ENCODE peak calls at places on chromosomes 11 and 22, in ten cellular contexts. R is lower lobe of right lung; K is memory B cell; Q is sciatic nerve; N is lower leg skin; Y is GM12865; H is activated CD8-positive, alpha-beta T cell treated with anti-CD3 and anti-CD28 coated beads, Interleukin-2, amount 10 ng/mL, durations not matched to agents 7 days and 5 days; T is posterior cingulate gyrus; S is kidney; J is AG04450. D is an unnamed sample.

GRCh38 chr11:8225589-8226036 is 38.1 kb downstream of the LMO1 start:
- DNase-seq in R (peak), K (peak), Q (peak), N (peak), Y (peak), H (peak), T (peak), S (no peak), J (peak), D (peak)

GRCh38 chr11:7706377-7706776 is at the start of gene OVCH2:
- DNase-seq in R (no peak), K (no peak), Q (no peak), N (no peak), Y (no peak), H (no peak), T (no peak), S (no peak), J (no peak), D (no peak)

GRCh38 chr11:125625225-125625593 is 246 bp downstream of the CHEK1 start:
- DNase-seq in R (no peak), K (no peak), Q (no peak), N (no peak), Y (no peak), H (no peak), T (no peak), S (no peak), J (no peak), D (no peak)

GRCh38 chr11:31424652-31425051 is 55.0 kb downstream of the DNAJC24 start:
- DNase-seq in R (no peak), K (no peak), Q (no peak), N (no peak), Y (no peak), H (no peak), T (no peak), S (no peak), J (no peak), D (no peak)

GRCh38 chr22:44683237-44683636 is 18.8 kb upstream of the PRR5 start:
- DNase-seq in R (no peak), K (no peak), Q (no peak), N (no peak), Y (peak), H (peak), T (no peak), S (no peak), J (no peak), D (peak)

GRCh38 chr22:30396871-30397655 is at the start of gene SEC14L2:
- DNase-seq in R (peak), K (peak), Q (peak), N (peak), Y (peak), H (peak), T (peak), S (peak), J (no peak), D (peak)

GRCh38 chr11:64007160-64007628 is 21.0 kb downstream of the OTUB1 start:
- DNase-seq in R (peak), K (no peak), Q (peak), N (no peak), Y (no peak), H (no peak), T (no peak), S (peak), J (no peak), D (no peak)

GRCh38 chr11:118434123-118434552 is 2.2 kb upstream of the KMT2A start:
- DNase-seq in R (no peak), K (no peak), Q (no peak), N (no peak), Y (peak), H (no peak), T (no peak), S (no peak), J (no peak), D (no peak)

GRCh38 chr11:14657841-14658240 is 14.2 kb downstream of the PDE3B start:
- DNase-seq in R (no peak), K (no peak), Q (no peak), N (no peak), Y (no peak), H (no peak), T (no peak), S (no peak), J (no peak), D (no peak)

GRCh38 chr11:110951041-110951440 is 238.8 kb upstream of the ARHGAP20 start:
- DNase-seq in R (no peak), K (no peak), Q (no peak), N (no peak), Y (no peak), H (no peak), T (no peak), S (no peak), J (no peak), D (no peak)

GRCh38 chr22:45317551-45318167 is 7.9 kb downstream of the FAM118A start:
- DNase-seq in R (no peak), K (no peak), Q (peak), N (peak), Y (no peak), H (peak), T (peak), S (no peak), J (no peak), D (peak)

GRCh38 chr22:20229916-20230775 is 38.0 kb downstream of the RTN4R start:
- DNase-seq in R (no peak), K (no peak), Q (no peak), N (no peak), Y (no peak), H (no peak), T (peak), S (no peak), J (no peak), D (no peak)

GRCh38 chr11:706439-706956 is 467 bp downstream of the EPS8L2 start:
- DNase-seq in R (peak), K (peak), Q (no peak), N (no peak), Y (no peak), H (no peak), T (peak), S (peak), J (no peak), D (no peak)

GRCh38 chr11:77065878-77066228 is 918 bp upstream of the CAPN5 start:
- DNase-seq in R (peak), K (no peak), Q (peak), N (peak), Y (peak), H (no peak), T (peak), S (peak), J (no peak), D (no peak)

GRCh38 chr11:48109046-48109666 is 107.5 kb upstream of the OR4B1 start:
- DNase-seq in R (no peak), K (no peak), Q (no peak), N (no peak), Y (peak), H (no peak), T (no peak), S (no peak), J (no peak), D (no peak)

GRCh38 chr22:38262051-38262795 is 10.6 kb downstream of the TMEM184B start:
- DNase-seq in R (peak), K (peak), Q (no peak), N (no peak), Y (peak), H (peak), T (peak), S (no peak), J (no peak), D (peak)

GRCh38 chr22:37616205-37617083 is 7.8 kb downstream of the GGA1 start:
- DNase-seq in R (no peak), K (no peak), Q (no peak), N (no peak), Y (no peak), H (no peak), T (no peak), S (no peak), J (no peak), D (no peak)

GRCh38 chr11:103906291-103906850 is 130.1 kb upstream of the DDI1 start:
- DNase-seq in R (no peak), K (no peak), Q (no peak), N (no peak), Y (no peak), H (no peak), T (no peak), S (no peak), J (no peak), D (no peak)

GRCh38 chr11:76767659-76768058 is 15.5 kb upstream of the TSKU start:
- DNase-seq in R (no peak), K (no peak), Q (no peak), N (no peak), Y (no peak), H (no peak), T (no peak), S (no peak), J (no peak), D (no peak)

GRCh38 chr11:16792426-16792825 is 54.0 kb downstream of the C11orf58 start:
- DNase-seq in R (no peak), K (no peak), Q (no peak), N (no peak), Y (no peak), H (no peak), T (no peak), S (no peak), J (no peak), D (no peak)

GRCh38 chr11:129259950-129260349 is 67.8 kb upstream of the ARHGAP32 start:
- DNase-seq in R (no peak), K (no peak), Q (no peak), N (no peak), Y (no peak), H (no peak), T (no peak), S (no peak), J (no peak), D (no peak)

GRCh38 chr22:22750335-22751042 is 106.1 kb downstream of the GGTLC2 start:
- DNase-seq in R (no peak), K (no peak), Q (no peak), N (peak), Y (no peak), H (no peak), T (no peak), S (peak), J (no peak), D (no peak)

GRCh38 chr11:72393303-72393702 is 41.0 kb downstream of the CLPB start:
- DNase-seq in R (no peak), K (no peak), Q (no peak), N (no peak), Y (no peak), H (no peak), T (no peak), S (no peak), J (no peak), D (no peak)

GRCh38 chr11:44192015-44192380 is 96.5 kb downstream of the EXT2 start:
- DNase-seq in R (no peak), K (no peak), Q (no peak), N (no peak), Y (no peak), H (no peak), T (no peak), S (no peak), J (no peak), D (no peak)

GRCh38 chr11:6245536-6245935 is 6.6 kb downstream of the CNGA4 start:
- DNase-seq in R (no peak), K (no peak), Q (no peak), N (no peak), Y (no peak), H (no peak), T (no peak), S (no peak), J (no peak), D (no peak)

GRCh38 chr11:10612217-10612862 is 43.9 kb upstream of the LYVE1 start:
- DNase-seq in R (no peak), K (no peak), Q (no peak), N (no peak), Y (no peak), H (no peak), T (no peak), S (no peak), J (no peak), D (no peak)

GRCh38 chr11:78202733-78203167 is 14.0 kb downstream of the USP35 start:
- DNase-seq in R (peak), K (no peak), Q (no peak), N (no peak), Y (peak), H (peak), T (no peak), S (no peak), J (no peak), D (peak)

GRCh38 chr22:36323182-36323854 is 64.4 kb downstream of the MYH9 start:
- DNase-seq in R (peak), K (no peak), Q (peak), N (peak), Y (no peak), H (no peak), T (no peak), S (peak), J (no peak), D (no peak)

GRCh38 chr22:25399649-25400151 is 164.8 kb upstream of the GRK3 start:
- DNase-seq in R (no peak), K (no peak), Q (no peak), N (no peak), Y (no peak), H (no peak), T (no peak), S (peak), J (no peak), D (no peak)

GRCh38 chr22:43159484-43160178 is 8.3 kb downstream of the TSPO start:
- DNase-seq in R (no peak), K (no peak), Q (no peak), N (no peak), Y (peak), H (no peak), T (no peak), S (no peak), J (no peak), D (no peak)

GRCh38 chr11:134506046-134506445 is 94.0 kb upstream of the B3GAT1 start:
- DNase-seq in R (no peak), K (no peak), Q (peak), N (peak), Y (no peak), H (no peak), T (no peak), S (no peak), J (no peak), D (no peak)

GRCh38 chr11:36018967-36019596 is 75.2 kb downstream of the LDLRAD3 start:
- DNase-seq in R (no peak), K (no peak), Q (no peak), N (no peak), Y (no peak), H (no peak), T (no peak), S (no peak), J (no peak), D (no peak)

GRCh38 chr11:100647861-100648260 is 39.2 kb upstream of the ARHGAP42 start:
- DNase-seq in R (no peak), K (no peak), Q (no peak), N (no peak), Y (no peak), H (no peak), T (no peak), S (no peak), J (no peak), D (no peak)

GRCh38 chr11:73218106-73218829 is at the start of gene P2RY2:
- DNase-seq in R (peak), K (peak), Q (peak), N (peak), Y (peak), H (peak), T (no peak), S (peak), J (no peak), D (peak)

GRCh38 chr11:818396-819128 is at the start of gene PNPLA2:
- DNase-seq in R (no peak), K (no peak), Q (no peak), N (no peak), Y (no peak), H (no peak), T (no peak), S (peak), J (no peak), D (no peak)

GRCh38 chr11:30729187-30729713 is 143.1 kb upstream of the MPPED2 start:
- DNase-seq in R (no peak), K (no peak), Q (no peak), N (no peak), Y (no peak), H (no peak), T (no peak), S (no peak), J (no peak), D (no peak)